ENCODE peak calls at places on chromosome 20, in seven cellular contexts. N is heart left ventricle, P is heart right ventricle, I is lower lobe of right lung, A is left lung, L is A549, O is SK-N-SH. F is an unnamed sample.

GRCh38 chr20:50931306-50932015 is at the start of gene ADNP:
- DNase-seq in L (peak; percentile 58), I (peak; percentile 92), N (peak; percentile 92), O (peak; percentile 91), A (peak; percentile 89), P (peak; percentile 93), F (peak; percentile 96)

GRCh38 chr20:46920114-46920513 is 25.5 kb downstream of the EYA2 start:
- DNase-seq in N (no peak), O (no peak), P (no peak), A (no peak), L (no peak), I (no peak), F (no peak)

GRCh38 chr20:46084805-46085792 is 4.7 kb downstream of the NCOA5 start:
- DNase-seq in L (peak; percentile 20), O (no peak), I (no peak), A (no peak), P (no peak), N (no peak), F (no peak)

GRCh38 chr20:55354700-55355099 is 650.6 kb downstream of the CBLN4 start:
- DNase-seq in P (no peak), A (no peak), I (no peak), N (no peak), O (peak; percentile 1), L (no peak), F (no peak)

GRCh38 chr20:10111144-10111771 is 76.5 kb downstream of the ANKEF1 start:
- DNase-seq in I (no peak), L (no peak), P (no peak), N (no peak), O (no peak), A (no peak), F (peak; percentile 72)

GRCh38 chr20:881051-881820 is 34.9 kb downstream of the ANGPT4 start:
- DNase-seq in P (no peak), N (no peak), L (peak; percentile 59), A (no peak), I (no peak), O (no peak), F (no peak)

GRCh38 chr20:39016496-39016895 is 54.4 kb downstream of the DHX35 start:
- DNase-seq in A (no peak), I (no peak), O (no peak), L (no peak), P (no peak), N (no peak), F (no peak)

GRCh38 chr20:49381558-49382493 is 100.6 kb downstream of the KCNB1 start:
- DNase-seq in L (peak; percentile 22), O (peak; percentile 72), I (no peak), N (peak; percentile 86), A (peak; percentile 59), P (peak; percentile 80), F (peak; percentile 56)

GRCh38 chr20:31605902-31606677 is 1.0 kb downstream of the ID1 start:
- DNase-seq in A (peak; percentile 38), N (peak; percentile 69), I (peak; percentile 63), L (no peak), O (peak; percentile 52), P (no peak), F (peak; percentile 58)

GRCh38 chr20:53077373-53078205 is 105.4 kb downstream of the TSHZ2 start:
- DNase-seq in I (no peak), L (no peak), N (no peak), A (no peak), P (no peak), O (no peak), F (no peak)

GRCh38 chr20:3405696-3406358 is 1.6 kb downstream of the DNAAF9 start:
- DNase-seq in A (no peak), O (no peak), L (no peak), P (no peak), N (no peak), I (no peak), F (no peak)
- H3K4me3 ChIP-seq in A (peak overlapping the region; percentile 71), O (peak overlapping the region; percentile 88), L (peak overlapping the region; percentile 83), P (no peak overlapping the region), N (no peak overlapping the region), I (peak overlapping the region; percentile 92), F (peak overlapping the region; percentile 84)

GRCh38 chr20:20364016-20364746 is 3.7 kb upstream of the INSM1 start:
- DNase-seq in I (no peak), N (no peak), L (no peak), A (no peak), O (peak; percentile 47), P (no peak), F (no peak)
- TF ChIP-seq CTCF in I (no peak), N (no peak), L (no peak), A (no peak), O (no peak), P (no peak), F (no peak)

DNA sequence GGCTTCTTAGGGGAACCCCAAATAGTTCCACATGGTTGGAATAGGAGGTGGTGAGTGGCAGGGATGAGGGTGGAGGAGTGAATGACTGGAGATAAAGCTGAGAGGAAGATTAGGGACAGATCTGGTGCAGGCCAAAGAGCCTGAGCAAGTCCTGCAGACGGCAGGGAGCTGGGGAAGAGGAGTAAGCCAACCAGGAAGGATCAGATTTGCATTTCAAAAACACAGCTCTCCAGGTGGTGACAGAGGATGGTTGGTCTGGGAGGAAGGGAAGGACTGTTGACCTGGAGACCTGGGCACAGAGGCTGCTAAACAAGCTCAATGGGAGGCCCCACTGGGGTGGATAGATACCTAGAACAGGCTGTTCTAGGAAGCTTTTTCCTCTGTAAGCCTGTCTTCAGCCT is 56.8 kb upstream of the EPB41L1 start:
- DNase-seq in I (no peak), A (no peak), O (no peak), P (no peak), N (no peak), L (no peak), F (no peak)
- H3K27ac ChIP-seq in I (peak overlapping the region; percentile 59), A (peak overlapping the region; percentile 70), O (peak overlapping the region; percentile 12), P (no peak overlapping the region), N (peak overlapping the region; percentile 40), L (peak overlapping the region; percentile 66), F (peak overlapping the region; percentile 62)

DNA sequence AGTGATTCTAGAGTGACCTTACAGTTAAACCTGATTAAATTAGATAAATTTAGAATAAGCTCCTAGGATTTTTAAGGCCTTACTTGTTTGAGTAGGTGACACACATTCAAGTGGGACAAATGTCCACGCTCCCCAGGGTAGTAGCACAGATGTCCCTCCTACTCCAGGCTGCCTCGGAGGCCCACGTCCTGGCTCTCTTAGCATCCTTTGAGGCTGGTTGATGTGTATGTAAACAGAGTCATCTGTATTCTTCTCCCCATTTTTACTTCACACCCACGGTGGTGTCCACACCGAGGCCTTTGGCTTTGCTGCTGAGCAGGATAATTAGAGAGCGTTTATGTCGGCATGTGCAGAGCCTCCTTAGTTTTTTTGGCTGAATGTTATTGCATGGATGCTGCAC is 15.8 kb downstream of the ENTPD6 start:
- DNase-seq in I (no peak), P (no peak), N (no peak), A (no peak), O (no peak), L (no peak), F (no peak)
- H3K4me3 ChIP-seq in I (no peak overlapping the region), P (no peak overlapping the region), N (no peak overlapping the region), A (no peak overlapping the region), O (no peak overlapping the region), L (no peak overlapping the region), F (no peak overlapping the region)

DNA sequence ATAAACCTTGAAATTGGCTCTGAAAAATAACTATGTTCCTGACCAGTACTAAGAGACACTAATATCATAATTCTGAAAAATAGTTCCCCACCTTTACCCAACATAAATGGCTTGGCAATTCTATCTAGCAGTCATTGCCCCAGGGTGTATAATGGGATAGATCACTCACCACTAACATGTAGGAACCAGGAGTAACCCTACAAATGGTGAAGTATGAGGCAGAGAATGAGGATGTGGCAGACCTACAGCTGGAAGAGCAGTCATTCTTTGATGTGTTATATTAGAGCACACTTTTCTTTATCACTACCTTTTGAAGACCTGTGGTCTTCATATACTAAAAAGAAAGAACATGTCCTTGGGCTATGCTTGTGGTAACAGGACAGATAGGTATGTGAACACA is 136.5 kb upstream of the SYNDIG1 start:
- DNase-seq in P (no peak), L (no peak), A (no peak), N (no peak), O (no peak), I (no peak), F (no peak)
- TF ChIP-seq CTCF in P (no peak), L (no peak), A (no peak), N (no peak), O (no peak), I (no peak), F (no peak)

DNA sequence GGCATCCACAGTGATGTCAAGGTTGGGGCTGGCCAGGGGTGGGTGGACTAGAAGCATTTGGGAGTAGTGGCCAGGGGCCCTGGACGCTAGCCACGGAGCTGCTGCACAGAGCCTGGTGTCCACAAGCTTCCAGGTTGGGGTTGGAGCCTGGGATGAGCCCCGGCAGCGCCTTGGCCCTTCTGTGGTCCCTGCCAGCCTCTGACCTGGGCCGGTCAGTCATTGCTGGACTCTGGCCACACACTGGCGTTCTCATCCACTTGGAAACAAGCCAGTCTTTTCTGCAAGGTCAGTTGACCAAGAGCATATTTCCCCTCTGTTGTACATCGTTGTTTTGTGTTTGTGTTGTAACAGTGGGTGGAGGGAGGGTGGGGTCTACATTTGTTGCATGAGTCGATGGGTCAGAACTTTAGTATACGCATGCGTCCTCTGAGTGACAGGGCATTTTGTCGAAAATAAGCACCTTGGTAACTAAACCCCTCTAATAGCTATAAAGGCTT is 8.4 kb downstream of the PSMA7 start:
- DNase-seq in N (no peak), I (no peak), L (no peak), A (no peak), P (no peak), O (no peak), F (no peak)
- H3K27ac ChIP-seq in N (peak overlapping the region; percentile 84), I (peak overlapping the region; percentile 58), L (no peak overlapping the region), A (peak overlapping the region; percentile 74), P (peak overlapping the region; percentile 73), O (no peak overlapping the region), F (no peak overlapping the region)

GRCh38 chr20:25076731-25077609 is 5.0 kb downstream of the VSX1 start:
- DNase-seq in N (no peak), P (no peak), O (peak; percentile 48), I (no peak), A (no peak), L (peak; percentile 89), F (no peak)

GRCh38 chr20:25073544-25073943 is 8.4 kb downstream of the VSX1 start:
- DNase-seq in A (no peak), O (no peak), N (no peak), P (no peak), L (no peak), I (no peak), F (peak; percentile 14)

GRCh38 chr20:25078662-25079061 is 3.3 kb downstream of the VSX1 start:
- DNase-seq in P (no peak), L (no peak), N (no peak), I (no peak), A (no peak), O (no peak), F (no peak)

GRCh38 chr20:25077610-25078169 is 4.3 kb downstream of the VSX1 start:
- DNase-seq in L (peak; percentile 60), A (no peak), P (no peak), I (peak; percentile 70), O (peak; percentile 65), N (peak; percentile 72), F (peak; percentile 15)

GRCh38 chr20:25076201-25076600 is 5.7 kb downstream of the VSX1 start:
- DNase-seq in N (no peak), L (no peak), I (no peak), P (no peak), A (no peak), O (no peak), F (no peak)
- H3K4me3 ChIP-seq in N (no peak overlapping the region), L (no peak overlapping the region), I (no peak overlapping the region), P (no peak overlapping the region), A (no peak overlapping the region), O (no peak overlapping the region), F (no peak overlapping the region)